ENCODE peak calls at places on chromosome 7, in four cellular contexts. Q, I, L and N are unnamed samples.

GRCh38 chr7:129940329-129940728 is 12.4 kb downstream of the UBE2H start:
- DNase-seq in Q (no peak), L (no peak), I (no peak), N (no peak)

GRCh38 chr7:28029036-28029435 is 151.6 kb downstream of the JAZF1 start:
- DNase-seq in Q (no peak), L (no peak), I (no peak), N (no peak)

GRCh38 chr7:129376778-129377700 is 57.2 kb upstream of the STRIP2 start:
- DNase-seq in Q (no peak), I (peak; percentile 61), L (no peak), N (no peak)

GRCh38 chr7:138492423-138492822 is 32.4 kb downstream of the TRIM24 start:
- DNase-seq in Q (no peak), I (no peak), L (no peak), N (no peak)

GRCh38 chr7:106819546-106819945 is 45.5 kb upstream of the PIK3CG start:
- DNase-seq in I (no peak), Q (no peak), L (no peak), N (peak; percentile 40)

GRCh38 chr7:74443591-74444365 is 9.9 kb upstream of the GTF2IRD1 start:
- DNase-seq in L (no peak), I (no peak), Q (no peak), N (no peak)

GRCh38 chr7:131327049-131327625 is 539 bp upstream of the MKLN1 start:
- DNase-seq in I (peak; percentile 61), L (no peak), Q (no peak), N (no peak)

GRCh38 chr7:155986497-155987160 is 174.4 kb upstream of the SHH start:
- DNase-seq in L (peak; percentile 63), Q (no peak), I (no peak), N (no peak)

GRCh38 chr7:54712777-54713176 is 46.2 kb downstream of the SEC61G start:
- DNase-seq in L (no peak), Q (no peak), I (no peak), N (no peak)

GRCh38 chr7:26186364-26187311 is 13.9 kb downstream of the HNRNPA2B1 start:
- DNase-seq in I (no peak), Q (no peak), L (no peak), N (no peak)

GRCh38 chr7:71612892-71613291 is 480.9 kb downstream of the GALNT17 start:
- DNase-seq in I (no peak), Q (no peak), L (no peak), N (no peak)

GRCh38 chr7:36210542-36210941 is 57.5 kb downstream of the EEPD1 start:
- DNase-seq in L (no peak), I (no peak), Q (no peak), N (no peak)

GRCh38 chr7:46357290-46357689 is 436.2 kb upstream of the IGFBP3 start:
- DNase-seq in Q (no peak), L (no peak), I (no peak), N (no peak)

GRCh38 chr7:5450549-5451327 is 27.1 kb upstream of the TNRC18 start:
- DNase-seq in Q (peak; percentile 50), L (no peak), I (peak; percentile 28), N (no peak)

GRCh38 chr7:23136216-23136615 is 30.6 kb downstream of the KLHL7 start:
- DNase-seq in Q (no peak), I (no peak), L (no peak), N (no peak)

GRCh38 chr7:27697861-27698430 is 35.3 kb upstream of the HIBADH start:
- DNase-seq in L (no peak), Q (no peak), I (peak; percentile 64), N (no peak)

GRCh38 chr7:102115181-102115580 is 171.5 kb upstream of the SH2B2 start:
- DNase-seq in L (no peak), Q (no peak), I (no peak), N (no peak)

GRCh38 chr7:27189560-27190283 is 4.7 kb upstream of the HOXA11 start:
- DNase-seq in I (no peak), L (peak; percentile 52), Q (no peak), N (no peak)

GRCh38 chr7:132161231-132161915 is 414.9 kb downstream of the PLXNA4 start:
- DNase-seq in Q (peak; percentile 27), L (no peak), I (no peak), N (no peak)

GRCh38 chr7:92785923-92786322 is 50.5 kb downstream of the CDK6 start:
- DNase-seq in I (peak; percentile 59), Q (no peak), L (no peak), N (no peak)

GRCh38 chr7:140084972-140085371 is 22.2 kb upstream of the PARP12 start:
- DNase-seq in L (no peak), Q (no peak), I (no peak), N (no peak)

GRCh38 chr7:4282434-4283223 is 399.5 kb upstream of the FOXK1 start:
- DNase-seq in I (peak; percentile 19), L (peak; percentile 55), Q (no peak), N (peak; percentile 93)

GRCh38 chr7:117113871-117114270 is 160.6 kb downstream of the ST7 start:
- DNase-seq in Q (no peak), I (no peak), L (no peak), N (no peak)

GRCh38 chr7:20310963-20311742 is 19.5 kb upstream of the ITGB8 start:
- DNase-seq in I (peak; percentile 59), Q (no peak), L (no peak), N (no peak)

GRCh38 chr7:101754432-101755159 is 62.8 kb upstream of the CUX1 start:
- DNase-seq in L (no peak), I (peak; percentile 27), Q (no peak), N (no peak)

GRCh38 chr7:125670926-125671572 is 741.4 kb upstream of the POT1 start:
- DNase-seq in Q (no peak), I (peak; percentile 26), L (no peak), N (no peak)

GRCh38 chr7:55794527-55794926 is 68.0 kb downstream of the SEPTIN14 start:
- DNase-seq in Q (no peak), I (peak; percentile 86), L (no peak), N (no peak)

GRCh38 chr7:95684505-95684904 is 87.8 kb upstream of the DYNC1I1 start:
- DNase-seq in Q (no peak), I (no peak), L (no peak), N (no peak)

GRCh38 chr7:132930881-132931280 is 151.0 kb downstream of the CHCHD3 start:
- DNase-seq in I (peak; percentile 13), L (no peak), Q (no peak), N (no peak)

GRCh38 chr7:117259626-117260025 is 63.2 kb downstream of the WNT2 start:
- DNase-seq in L (no peak), I (peak; percentile 29), Q (no peak), N (no peak)

GRCh38 chr7:29336851-29337627 is 142.5 kb downstream of the CHN2 start:
- DNase-seq in Q (no peak), I (no peak), L (no peak), N (no peak)

GRCh38 chr7:141695803-141696289 is 6.1 kb downstream of the DENND11 start:
- DNase-seq in I (peak; percentile 73), L (no peak), Q (no peak), N (no peak)